ENCODE peak calls at places on chromosomes 11 and 22, in eight cellular contexts. One of them, this sample, is unnamed.
A peak's percentile ranks its signal among the peaks of the same experiment; 100 is the strongest.

GRCh38 chr11:26483101-26483500 is 89.0 kb downstream of the MUC15 start:
- DNase-seq in tibial artery: no peak
- DNase-seq in brain microvascular endothelial cell: peak; percentile 28
- DNase-seq in heart right ventricle: no peak
- DNase-seq in fibroblast of lung: peak; percentile 42
- DNase-seq in sigmoid colon: no peak
- DNase-seq in astrocyte: no peak
- DNase-seq in adrenal gland: no peak
- DNase-seq in this sample: no peak

GRCh38 chr11:86991341-86991740 is 36.1 kb upstream of the FZD4 start:
- DNase-seq in adrenal gland: no peak
- DNase-seq in sigmoid colon: no peak
- DNase-seq in heart right ventricle: no peak
- DNase-seq in brain microvascular endothelial cell: no peak
- DNase-seq in astrocyte: no peak
- DNase-seq in fibroblast of lung: no peak
- DNase-seq in tibial artery: no peak
- DNase-seq in this sample: no peak

GRCh38 chr22:49577168-49578060 is 250.3 kb downstream of the BRD1 start:
- DNase-seq in adrenal gland: peak; percentile 12
- DNase-seq in brain microvascular endothelial cell: no peak
- DNase-seq in tibial artery: peak; percentile 38
- DNase-seq in heart right ventricle: no peak
- DNase-seq in fibroblast of lung: no peak
- DNase-seq in astrocyte: no peak
- DNase-seq in sigmoid colon: peak; percentile 45
- DNase-seq in this sample: no peak

GRCh38 chr22:22609271-22609670 is 35.1 kb upstream of the GGTLC2 start:
- DNase-seq in adrenal gland: no peak
- DNase-seq in tibial artery: no peak
- DNase-seq in heart right ventricle: no peak
- DNase-seq in fibroblast of lung: peak; percentile 10
- DNase-seq in brain microvascular endothelial cell: no peak
- DNase-seq in astrocyte: no peak
- DNase-seq in sigmoid colon: no peak
- DNase-seq in this sample: no peak

GRCh38 chr11:122796128-122796717 is 42.1 kb upstream of the CRTAM start:
- DNase-seq in brain microvascular endothelial cell: peak; percentile 55
- DNase-seq in fibroblast of lung: peak; percentile 45
- DNase-seq in astrocyte: no peak
- DNase-seq in sigmoid colon: no peak
- DNase-seq in tibial artery: no peak
- DNase-seq in heart right ventricle: peak; percentile 32
- DNase-seq in adrenal gland: peak; percentile 58
- DNase-seq in this sample: peak; percentile 36

GRCh38 chr11:28619870-28620540 is 511.8 kb downstream of the METTL15 start:
- DNase-seq in heart right ventricle: no peak
- DNase-seq in tibial artery: no peak
- DNase-seq in brain microvascular endothelial cell: peak; percentile 63
- DNase-seq in fibroblast of lung: peak; percentile 29
- DNase-seq in astrocyte: peak; percentile 76
- DNase-seq in sigmoid colon: no peak
- DNase-seq in adrenal gland: no peak
- DNase-seq in this sample: peak; percentile 59

GRCh38 chr11:105609832-105610781 is at the start of gene GRIA4:
- DNase-seq in tibial artery: peak; percentile 64
- DNase-seq in sigmoid colon: peak; percentile 75
- DNase-seq in adrenal gland: peak; percentile 20
- DNase-seq in heart right ventricle: no peak
- DNase-seq in brain microvascular endothelial cell: peak; percentile 53
- DNase-seq in astrocyte: peak; percentile 51
- DNase-seq in fibroblast of lung: peak; percentile 64
- DNase-seq in this sample: no peak

GRCh38 chr22:30949934-30950660 is 18.5 kb downstream of the MORC2 start:
- DNase-seq in heart right ventricle: no peak
- DNase-seq in astrocyte: no peak
- DNase-seq in adrenal gland: no peak
- DNase-seq in brain microvascular endothelial cell: no peak
- DNase-seq in tibial artery: no peak
- DNase-seq in fibroblast of lung: no peak
- DNase-seq in sigmoid colon: no peak
- DNase-seq in this sample: no peak

GRCh38 chr11:8267831-8268529 is 4.3 kb upstream of the LMO1 start:
- DNase-seq in fibroblast of lung: no peak
- DNase-seq in tibial artery: peak; percentile 53
- DNase-seq in heart right ventricle: no peak
- DNase-seq in sigmoid colon: peak; percentile 44
- DNase-seq in adrenal gland: no peak
- DNase-seq in astrocyte: no peak
- DNase-seq in brain microvascular endothelial cell: no peak
- DNase-seq in this sample: no peak

GRCh38 chr22:37275622-37276021 is 6.7 kb upstream of the CYTH4 start:
- DNase-seq in tibial artery: no peak
- DNase-seq in heart right ventricle: no peak
- DNase-seq in astrocyte: no peak
- DNase-seq in sigmoid colon: no peak
- DNase-seq in brain microvascular endothelial cell: no peak
- DNase-seq in fibroblast of lung: no peak
- DNase-seq in adrenal gland: no peak
- DNase-seq in this sample: no peak

GRCh38 chr22:20324139-20324516 is 4.3 kb upstream of the DGCR6L start:
- DNase-seq in brain microvascular endothelial cell: no peak
- DNase-seq in sigmoid colon: no peak
- DNase-seq in fibroblast of lung: no peak
- DNase-seq in adrenal gland: peak; percentile 14
- DNase-seq in heart right ventricle: no peak
- DNase-seq in astrocyte: no peak
- DNase-seq in tibial artery: no peak
- DNase-seq in this sample: no peak

GRCh38 chr11:19935507-19935906 is 222.9 kb downstream of the NAV2 start:
- DNase-seq in brain microvascular endothelial cell: peak; percentile 80
- DNase-seq in heart right ventricle: no peak
- DNase-seq in fibroblast of lung: peak; percentile 35
- DNase-seq in tibial artery: no peak
- DNase-seq in sigmoid colon: no peak
- DNase-seq in astrocyte: peak; percentile 96
- DNase-seq in adrenal gland: no peak
- DNase-seq in this sample: no peak

GRCh38 chr22:32650553-32651345 is 150.8 kb upstream of the TIMP3 start:
- DNase-seq in fibroblast of lung: peak; percentile 54
- DNase-seq in tibial artery: no peak
- DNase-seq in astrocyte: peak; percentile 43
- DNase-seq in adrenal gland: no peak
- DNase-seq in sigmoid colon: no peak
- DNase-seq in heart right ventricle: no peak
- DNase-seq in brain microvascular endothelial cell: peak; percentile 24
- DNase-seq in this sample: no peak

GRCh38 chr22:48382197-48382596 is 1445.5 kb downstream of the BRD1 start:
- DNase-seq in sigmoid colon: peak; percentile 27
- DNase-seq in heart right ventricle: no peak
- DNase-seq in tibial artery: peak; percentile 43
- DNase-seq in astrocyte: no peak
- DNase-seq in brain microvascular endothelial cell: no peak
- DNase-seq in fibroblast of lung: no peak
- DNase-seq in adrenal gland: no peak
- DNase-seq in this sample: no peak

GRCh38 chr22:29341056-29341848 is 25.8 kb upstream of the RASL10A start:
- DNase-seq in adrenal gland: no peak
- DNase-seq in fibroblast of lung: no peak
- DNase-seq in astrocyte: no peak
- DNase-seq in brain microvascular endothelial cell: no peak
- DNase-seq in heart right ventricle: no peak
- DNase-seq in tibial artery: no peak
- DNase-seq in sigmoid colon: no peak
- DNase-seq in this sample: no peak

DNA sequence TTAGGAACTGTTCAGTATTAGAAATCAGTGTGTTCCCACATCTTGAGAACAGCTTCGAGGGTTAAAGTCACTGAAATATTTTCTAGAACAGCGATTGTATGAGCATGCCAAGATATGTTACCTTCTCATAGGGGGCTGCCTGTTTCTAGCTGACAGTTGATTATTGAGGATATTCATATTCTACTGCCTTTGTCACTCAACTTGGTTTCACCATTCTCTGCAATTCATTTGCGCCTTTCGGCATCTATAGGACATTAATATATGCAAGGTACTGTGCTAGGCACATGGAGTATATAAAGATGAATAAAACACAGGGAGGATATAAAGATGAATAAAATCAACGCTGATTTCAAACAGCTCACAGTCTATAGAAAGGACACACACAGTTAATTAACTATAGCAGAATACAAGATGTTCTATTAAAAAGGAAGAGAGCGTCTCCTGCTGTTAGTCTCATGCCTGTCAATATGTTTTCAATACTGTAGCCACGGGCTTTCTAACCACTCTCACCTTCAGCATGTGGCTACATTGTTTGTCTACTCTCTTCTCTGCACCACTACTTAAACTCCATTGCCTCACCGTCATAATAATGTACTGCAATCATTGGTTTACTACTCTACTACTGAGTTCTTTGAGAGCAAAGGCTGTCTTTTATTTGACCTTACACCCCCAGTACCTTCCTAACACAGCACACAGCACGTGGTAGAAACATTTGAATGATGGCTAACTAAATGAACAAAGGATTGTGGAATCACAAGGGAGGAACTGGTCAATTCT is 81.9 kb downstream of the RAB30 start:
- DNase-seq in adrenal gland: no peak
- DNase-seq in astrocyte: no peak
- DNase-seq in heart right ventricle: no peak
- DNase-seq in brain microvascular endothelial cell: no peak
- DNase-seq in tibial artery: no peak
- DNase-seq in sigmoid colon: no peak
- DNase-seq in fibroblast of lung: no peak
- DNase-seq in this sample: no peak
- TF ChIP-seq CTCF in adrenal gland: no peak
- TF ChIP-seq CTCF in astrocyte: no peak
- TF ChIP-seq CTCF in heart right ventricle: no peak
- TF ChIP-seq CTCF in brain microvascular endothelial cell: peak; percentile 11
- TF ChIP-seq CTCF in tibial artery: no peak
- TF ChIP-seq CTCF in sigmoid colon: no peak
- TF ChIP-seq CTCF in fibroblast of lung: no peak
- TF ChIP-seq CTCF in this sample: no peak

DNA sequence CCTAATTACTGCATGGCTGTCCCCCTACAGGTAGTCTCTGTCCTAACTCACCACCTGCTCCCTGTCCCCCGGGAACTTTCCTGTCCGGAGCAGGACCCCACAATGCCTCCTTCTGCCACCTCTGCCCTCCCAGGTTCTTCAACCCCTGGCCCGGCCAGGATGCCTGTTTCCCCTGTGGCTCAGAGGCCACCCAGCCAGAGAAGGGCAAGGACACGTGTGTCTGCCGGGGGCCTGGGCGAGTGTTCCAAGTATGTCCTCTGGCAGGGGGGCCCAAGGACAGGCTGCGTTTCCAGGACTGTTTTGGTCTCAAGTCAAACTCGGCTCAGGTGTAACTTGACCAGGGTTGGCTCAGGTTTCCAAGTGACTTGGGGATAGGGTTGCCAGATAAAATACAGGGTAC is 63.8 kb downstream of the BTG4 start:
- DNase-seq in adrenal gland: no peak
- DNase-seq in tibial artery: no peak
- DNase-seq in heart right ventricle: no peak
- DNase-seq in astrocyte: no peak
- DNase-seq in sigmoid colon: no peak
- DNase-seq in brain microvascular endothelial cell: no peak
- DNase-seq in fibroblast of lung: no peak
- DNase-seq in this sample: no peak
- H3K27ac ChIP-seq in adrenal gland: no peak overlapping the region
- H3K27ac ChIP-seq in tibial artery: no peak overlapping the region
- H3K27ac ChIP-seq in heart right ventricle: no peak overlapping the region
- H3K27ac ChIP-seq in astrocyte: no peak overlapping the region
- H3K27ac ChIP-seq in sigmoid colon: no peak overlapping the region
- H3K27ac ChIP-seq in brain microvascular endothelial cell: no peak overlapping the region
- H3K27ac ChIP-seq in fibroblast of lung: no peak overlapping the region
- H3K27ac ChIP-seq in this sample: no peak overlapping the region

GRCh38 chr11:76085321-76085720 is 121.0 kb downstream of the WNT11 start:
- DNase-seq in fibroblast of lung: no peak
- DNase-seq in heart right ventricle: no peak
- DNase-seq in tibial artery: no peak
- DNase-seq in brain microvascular endothelial cell: no peak
- DNase-seq in astrocyte: no peak
- DNase-seq in adrenal gland: no peak
- DNase-seq in sigmoid colon: no peak
- DNase-seq in this sample: no peak
- TF ChIP-seq CTCF in fibroblast of lung: no peak
- TF ChIP-seq CTCF in heart right ventricle: no peak
- TF ChIP-seq CTCF in tibial artery: no peak
- TF ChIP-seq CTCF in brain microvascular endothelial cell: no peak
- TF ChIP-seq CTCF in astrocyte: no peak
- TF ChIP-seq CTCF in adrenal gland: no peak
- TF ChIP-seq CTCF in sigmoid colon: no peak
- TF ChIP-seq CTCF in this sample: no peak

DNA sequence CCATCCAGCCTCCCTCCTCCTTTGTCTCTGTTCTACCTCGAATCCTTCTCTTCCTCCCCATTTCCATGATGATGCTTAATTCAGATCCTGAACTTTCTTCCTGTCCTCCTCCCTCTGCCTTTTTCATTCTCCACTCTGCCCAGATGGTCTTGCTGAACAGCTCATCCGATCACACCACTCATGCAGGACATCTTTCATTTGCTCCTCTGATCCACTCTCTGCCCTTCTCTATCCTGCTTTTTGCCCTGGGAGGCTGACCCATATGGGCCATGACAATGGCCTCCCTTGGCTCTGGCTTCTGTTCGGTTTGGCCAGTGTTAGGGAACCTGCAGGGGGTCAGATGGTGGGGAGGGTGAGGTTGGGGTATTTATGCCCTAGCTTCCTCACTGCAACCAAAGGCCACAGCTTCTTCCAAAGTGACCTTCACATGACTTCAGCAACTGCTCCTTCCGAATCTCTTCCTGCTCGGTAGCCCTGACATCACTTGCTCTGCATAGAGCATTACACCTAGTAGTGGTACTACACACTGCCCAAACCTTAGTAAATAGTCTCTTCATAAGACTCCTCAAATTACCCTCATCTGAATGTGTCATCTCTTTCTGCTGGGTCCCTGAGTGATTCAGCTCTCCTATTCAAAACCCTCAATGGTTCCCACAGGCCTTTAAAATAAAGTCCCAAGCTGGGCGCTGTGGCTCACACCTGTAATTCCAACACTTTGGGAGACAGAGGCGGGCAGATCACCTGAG is 32.7 kb upstream of the MICAL2 start:
- DNase-seq in fibroblast of lung: peak; percentile 32
- DNase-seq in sigmoid colon: no peak
- DNase-seq in astrocyte: peak; percentile 67
- DNase-seq in brain microvascular endothelial cell: no peak
- DNase-seq in adrenal gland: no peak
- DNase-seq in heart right ventricle: no peak
- DNase-seq in tibial artery: no peak
- DNase-seq in this sample: no peak
- H3K27ac ChIP-seq in fibroblast of lung: peak overlapping the region; percentile 99
- H3K27ac ChIP-seq in sigmoid colon: peak overlapping the region; percentile 91
- H3K27ac ChIP-seq in astrocyte: peak overlapping the region; percentile 100
- H3K27ac ChIP-seq in brain microvascular endothelial cell: peak overlapping the region; percentile 97
- H3K27ac ChIP-seq in adrenal gland: no peak overlapping the region
- H3K27ac ChIP-seq in heart right ventricle: no peak overlapping the region
- H3K27ac ChIP-seq in tibial artery: peak overlapping the region; percentile 82
- H3K27ac ChIP-seq in this sample: peak overlapping the region; percentile 27

This sample was measured in RWPE1.